ENCODE peak calls at places on chromosome 11, in six cellular contexts. J, F, V, E, I and M are unnamed samples.

GRCh38 chr11:60928563-60929001 is 4.3 kb downstream of the TMEM132A start:
- DNase-seq in V (no peak), E (no peak), F (no peak), I (no peak), J (no peak), M (no peak)

GRCh38 chr11:118226294-118226693 is 1.5 kb upstream of the JAML start:
- DNase-seq in F (no peak), E (peak), J (no peak), V (no peak), I (peak), M (no peak)

GRCh38 chr11:72379384-72380131 is 54.8 kb downstream of the CLPB start:
- DNase-seq in J (no peak), E (no peak), V (no peak), I (no peak), F (no peak), M (no peak)

GRCh38 chr11:95135880-95136279 is 46.2 kb downstream of the ENDOD1 start:
- DNase-seq in F (no peak), J (no peak), E (no peak), V (no peak), I (no peak), M (no peak)

GRCh38 chr11:29333993-29334780 is 682.6 kb downstream of the KCNA4 start:
- DNase-seq in F (no peak), V (no peak), J (peak), I (no peak), E (no peak), M (no peak)

GRCh38 chr11:64751136-64751535 is 7.2 kb upstream of the RASGRP2 start:
- DNase-seq in V (no peak), E (peak), F (no peak), I (no peak), J (no peak), M (no peak)

GRCh38 chr11:8671242-8671641 is 11.2 kb downstream of the TRIM66 start:
- DNase-seq in F (peak), J (no peak), V (peak), E (peak), I (peak), M (no peak)

GRCh38 chr11:130549393-130549999 is 101.1 kb downstream of the ADAMTS15 start:
- DNase-seq in E (no peak), F (no peak), I (no peak), J (no peak), V (no peak), M (no peak)

GRCh38 chr11:45176996-45177395 is 30.6 kb downstream of the PRDM11 start:
- DNase-seq in E (no peak), J (no peak), F (no peak), V (no peak), I (no peak), M (no peak)

GRCh38 chr11:130999086-130999485 is 82.8 kb upstream of the SNX19 start:
- DNase-seq in F (no peak), V (no peak), I (no peak), J (no peak), E (no peak), M (no peak)

GRCh38 chr11:61549177-61549576 is 31.7 kb downstream of the SYT7 start:
- DNase-seq in F (no peak), V (no peak), I (no peak), E (no peak), J (no peak), M (no peak)

GRCh38 chr11:69840371-69841169 is 21.4 kb upstream of the FGF3 start:
- DNase-seq in I (no peak), E (no peak), J (no peak), V (no peak), F (no peak), M (no peak)

GRCh38 chr11:125345706-125346561 is 150.1 kb downstream of the FEZ1 start:
- DNase-seq in I (no peak), E (peak), V (peak), F (peak), J (peak), M (no peak)

GRCh38 chr11:9285850-9286587 is 20.9 kb upstream of the DENND5A start:
- DNase-seq in V (no peak), F (no peak), J (no peak), I (no peak), E (no peak), M (no peak)

GRCh38 chr11:2661173-2662023 is 38.4 kb downstream of the KCNQ1OT1 start:
- DNase-seq in J (no peak), I (no peak), F (no peak), E (no peak), V (no peak), M (no peak)

GRCh38 chr11:82872377-82873150 is 27.7 kb downstream of the PRCP start:
- DNase-seq in I (no peak), E (no peak), J (no peak), F (no peak), V (no peak), M (no peak)

GRCh38 chr11:76209956-76210885 is 3.9 kb upstream of the WNT11 start:
- DNase-seq in I (no peak), V (peak), J (no peak), F (peak), E (peak), M (no peak)

GRCh38 chr11:36030707-36031365 is 87.0 kb downstream of the LDLRAD3 start:
- DNase-seq in F (no peak), I (no peak), E (no peak), J (no peak), V (no peak), M (no peak)
- TF ChIP-seq CTCF in F (no peak), I (no peak), E (no peak), J (no peak), V (no peak), M (no peak)

DNA sequence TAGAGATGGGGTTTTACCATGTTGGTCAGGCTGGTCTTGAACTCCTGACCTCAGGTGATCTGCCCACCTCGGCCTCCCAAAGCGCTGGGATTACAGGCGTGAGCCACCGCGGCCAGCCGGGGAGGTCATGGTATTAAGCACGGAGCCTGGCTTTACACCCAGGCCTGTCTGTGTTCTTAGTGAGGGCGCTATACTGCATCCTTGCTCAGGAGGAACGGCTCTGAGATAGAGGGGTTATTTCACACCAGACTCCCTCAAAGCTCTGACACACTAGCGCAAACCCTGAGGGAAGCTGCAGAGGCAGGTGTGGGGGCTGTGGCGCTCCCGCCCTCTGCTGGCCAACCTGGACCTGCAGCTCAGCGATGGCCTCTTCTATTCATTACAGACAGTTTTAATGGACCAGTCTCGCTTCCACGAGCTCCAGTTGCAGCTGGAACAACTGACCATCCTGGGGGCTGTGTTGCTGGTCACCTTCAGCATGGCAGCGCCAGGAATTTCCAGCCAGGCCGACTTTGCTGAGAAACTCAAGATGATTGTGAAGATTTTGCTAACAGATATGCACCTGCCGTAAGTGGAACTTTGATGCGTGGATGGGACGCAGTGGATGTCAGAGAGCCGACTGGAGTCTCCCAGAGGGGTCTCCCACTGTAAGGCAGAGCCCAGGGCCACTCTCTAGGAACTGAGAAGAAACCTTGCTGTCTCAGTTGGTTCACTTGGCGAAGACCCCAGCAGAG is 26.2 kb downstream of the TCP11L1 start:
- DNase-seq in I (no peak), F (peak), E (peak), J (peak), V (peak), M (peak)
- TF ChIP-seq CTCF in I (peak), F (peak), E (peak), J (peak), V (peak), M (peak)

GRCh38 chr11:116533186-116533825 is 239.5 kb downstream of the BUD13 start:
- DNase-seq in I (no peak), E (no peak), V (no peak), F (no peak), J (no peak), M (no peak)
- TF ChIP-seq CTCF in I (no peak), E (no peak), V (no peak), F (peak), J (no peak), M (no peak)

GRCh38 chr11:17601206-17602075 is 54.4 kb downstream of the OTOG start:
- DNase-seq in F (no peak), I (no peak), J (no peak), E (no peak), V (no peak), M (no peak)
- TF ChIP-seq CTCF in F (no peak), I (no peak), J (no peak), E (no peak), V (no peak), M (no peak)

GRCh38 chr11:89625171-89625570 is 84.9 kb upstream of the TRIM77 start:
- DNase-seq in I (no peak), F (no peak), E (no peak), J (no peak), V (no peak), M (no peak)
- TF ChIP-seq CTCF in I (no peak), F (no peak), E (no peak), J (peak), V (no peak), M (no peak)